ENCODE peak calls at places on chromosome 11, in six cellular contexts. V, H, O, K, I and W are unnamed samples.

GRCh38 chr11:70410276-70410675 is 11.9 kb downstream of the CTTN start:
- DNase-seq in I (no peak), V (no peak), O (no peak), K (no peak), H (no peak), W (no peak)

GRCh38 chr11:128188346-128189115 is 398.8 kb downstream of the ETS1 start:
- DNase-seq in I (no peak), K (no peak), H (no peak), V (no peak), O (no peak), W (peak; percentile 42)

GRCh38 chr11:44397586-44398178 is 87.7 kb upstream of the ALX4 start:
- DNase-seq in I (no peak), H (no peak), V (no peak), O (no peak), K (no peak), W (no peak)

GRCh38 chr11:74443071-74443864 is 24.1 kb downstream of the KCNE3 start:
- DNase-seq in O (no peak), I (peak; percentile 70), H (peak; percentile 73), V (no peak), K (no peak), W (no peak)

GRCh38 chr11:73372371-73372993 is 3.7 kb upstream of the RELT start:
- DNase-seq in H (no peak), I (no peak), V (no peak), K (no peak), O (no peak), W (peak; percentile 39)

GRCh38 chr11:67486481-67487195 is 3.8 kb downstream of the AIP start:
- DNase-seq in H (no peak), O (no peak), V (no peak), I (no peak), K (no peak), W (no peak)

GRCh38 chr11:114040706-114041211 is 18.8 kb upstream of the ZBTB16 start:
- DNase-seq in K (no peak), H (no peak), V (peak; percentile 73), O (peak; percentile 13), I (no peak), W (peak; percentile 51)

GRCh38 chr11:88421530-88421929 is 84.0 kb upstream of the CTSC start:
- DNase-seq in I (no peak), K (no peak), V (no peak), O (peak; percentile 5), H (no peak), W (peak; percentile 29)

GRCh38 chr11:26916805-26917204 is 77.1 kb upstream of the FIBIN start:
- DNase-seq in V (no peak), I (no peak), K (no peak), O (no peak), H (no peak), W (no peak)

GRCh38 chr11:112004389-112004788 is 20.8 kb upstream of the DLAT start:
- DNase-seq in H (no peak), V (no peak), K (no peak), I (no peak), O (no peak), W (peak; percentile 11)

GRCh38 chr11:83292709-83293435 is 6.7 kb upstream of the CCDC90B start:
- DNase-seq in K (no peak), H (no peak), I (no peak), V (no peak), O (peak; percentile 40), W (peak; percentile 85)
- TF ChIP-seq CTCF in K (peak; percentile 63), H (peak; percentile 58), I (peak; percentile 75), V (peak; percentile 55), O (peak; percentile 80), W (peak; percentile 91)

GRCh38 chr11:76807206-76807875 is 24.2 kb downstream of the TSKU start:
- DNase-seq in K (peak; percentile 25), O (no peak), H (peak; percentile 66), V (peak; percentile 93), I (peak; percentile 74), W (peak; percentile 77)
- H3K4me3 ChIP-seq in K (no peak overlapping the region), O (no peak overlapping the region), H (no peak overlapping the region), V (peak overlapping the region; percentile 12), I (no peak overlapping the region), W (peak overlapping the region; percentile 17)

GRCh38 chr11:94760296-94760695 is 7.9 kb upstream of the AMOTL1 start:
- DNase-seq in I (no peak), H (no peak), V (no peak), O (no peak), K (no peak), W (no peak)

GRCh38 chr11:94762995-94763394 is 5.2 kb upstream of the AMOTL1 start:
- DNase-seq in O (no peak), K (no peak), I (no peak), V (no peak), H (no peak), W (no peak)

GRCh38 chr11:94758671-94759070 is 9.5 kb upstream of the AMOTL1 start:
- DNase-seq in V (no peak), K (no peak), H (no peak), I (no peak), O (no peak), W (no peak)

GRCh38 chr11:94759522-94759921 is 8.6 kb upstream of the AMOTL1 start:
- DNase-seq in V (no peak), I (no peak), H (no peak), K (no peak), O (no peak), W (peak; percentile 22)

DNA sequence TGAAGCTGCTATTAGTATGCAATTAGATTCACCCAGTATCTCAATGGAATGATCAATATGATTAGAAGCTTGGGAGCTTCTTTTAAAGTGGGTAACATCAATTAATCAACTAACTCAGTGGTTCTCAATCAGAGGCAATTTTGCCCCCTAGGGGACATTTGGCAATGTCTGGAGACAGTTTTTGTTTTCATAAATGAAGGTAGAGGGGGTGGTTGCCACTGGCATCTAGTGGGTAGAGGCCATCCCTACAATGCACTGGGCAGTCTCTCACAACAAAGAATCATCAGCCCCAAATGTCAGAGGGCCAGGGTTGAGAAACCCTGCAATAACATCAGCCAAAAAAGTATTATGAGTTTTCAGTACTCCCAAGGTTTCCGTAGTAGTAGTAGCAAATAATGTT is 5.9 kb upstream of the AMOTL1 start:
- DNase-seq in K (no peak), I (no peak), V (no peak), H (no peak), O (no peak), W (peak; percentile 66)
- TF ChIP-seq CTCF in K (peak; percentile 24), I (peak; percentile 8), V (peak; percentile 40), H (no peak), O (peak; percentile 57), W (peak; percentile 43)

GRCh38 chr11:118569670-118570069 is 2.5 kb upstream of the ARCN1 start:
- DNase-seq in K (no peak), V (no peak), O (no peak), H (no peak), I (no peak), W (no peak)

GRCh38 chr11:118560806-118561205 is 4.9 kb downstream of the IFT46 start:
- DNase-seq in H (no peak), K (no peak), V (no peak), I (no peak), O (no peak), W (no peak)

GRCh38 chr11:118570787-118571186 is 1.4 kb upstream of the ARCN1 start:
- DNase-seq in O (no peak), V (no peak), I (no peak), H (no peak), K (no peak), W (no peak)

GRCh38 chr11:118565062-118565461 is 669 bp downstream of the IFT46 start:
- DNase-seq in V (peak; percentile 55), I (peak; percentile 66), K (no peak), H (no peak), O (no peak), W (peak; percentile 39)
- H3K4me3 ChIP-seq in V (peak overlapping the region; percentile 94), I (peak overlapping the region; percentile 54), K (no peak overlapping the region), H (no peak overlapping the region), O (peak overlapping the region; percentile 64), W (peak overlapping the region; percentile 98)

GRCh38 chr11:66343176-66343575 is 1.7 kb downstream of the BRMS1 start:
- DNase-seq in I (no peak), O (no peak), H (no peak), V (peak; percentile 5), K (no peak), W (no peak)

GRCh38 chr11:66346476-66347424 is 679 bp downstream of the B4GAT1 start:
- DNase-seq in V (peak; percentile 61), H (no peak), K (no peak), O (no peak), I (no peak), W (no peak)

GRCh38 chr11:66347425-66348276 is at the start of gene B4GAT1:
- DNase-seq in V (peak; percentile 90), H (peak; percentile 82), I (peak; percentile 94), O (peak; percentile 84), K (peak; percentile 59), W (peak; percentile 94)

GRCh38 chr11:66345316-66345649 is 379 bp upstream of the BRMS1 start:
- DNase-seq in V (no peak), K (no peak), I (no peak), H (no peak), O (no peak), W (no peak)

DNA sequence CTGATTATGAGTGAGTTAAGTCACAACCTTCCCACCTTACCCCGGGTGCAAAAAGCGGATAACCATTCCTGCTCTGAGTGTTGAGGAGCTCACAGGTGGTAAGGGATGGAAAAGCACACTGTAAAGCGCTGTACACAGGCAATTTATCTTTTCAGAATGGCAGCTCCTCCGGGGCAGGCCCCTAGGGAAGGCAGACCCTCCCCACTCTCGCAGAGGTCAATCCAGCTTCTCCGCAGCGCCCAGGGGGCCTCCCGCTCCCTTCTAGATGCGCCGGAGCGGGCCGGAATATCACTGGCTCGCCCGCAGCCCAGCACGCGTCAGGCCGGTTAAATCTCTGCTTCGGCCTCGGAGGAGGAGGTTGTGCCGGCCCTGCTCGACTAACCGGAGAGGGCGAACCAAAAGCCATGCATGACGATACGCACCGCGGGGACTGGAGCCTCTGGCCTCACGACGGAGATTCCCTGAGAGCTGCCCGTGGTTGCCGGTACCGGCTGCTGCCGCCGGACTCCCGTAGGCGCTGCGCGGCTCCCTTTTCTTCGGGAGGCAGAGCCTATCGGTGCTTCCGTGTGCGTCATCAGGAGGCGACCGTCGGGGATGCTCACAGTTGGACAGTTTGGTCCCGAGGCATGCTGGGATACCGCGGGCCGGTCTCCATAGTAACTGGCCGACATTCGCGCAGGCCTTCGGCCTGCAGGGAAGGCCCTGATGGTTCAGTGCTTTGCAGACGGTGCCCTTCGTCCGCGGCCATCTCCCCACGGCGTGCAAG is at the start of gene BRMS1:
- DNase-seq in K (peak; percentile 89), H (peak; percentile 97), O (peak; percentile 81), I (peak; percentile 96), V (peak; percentile 99), W (peak; percentile 97)
- TF ChIP-seq CTCF in K (no peak), H (no peak), O (peak; percentile 14), I (no peak), V (peak; percentile 28), W (no peak)

DNA sequence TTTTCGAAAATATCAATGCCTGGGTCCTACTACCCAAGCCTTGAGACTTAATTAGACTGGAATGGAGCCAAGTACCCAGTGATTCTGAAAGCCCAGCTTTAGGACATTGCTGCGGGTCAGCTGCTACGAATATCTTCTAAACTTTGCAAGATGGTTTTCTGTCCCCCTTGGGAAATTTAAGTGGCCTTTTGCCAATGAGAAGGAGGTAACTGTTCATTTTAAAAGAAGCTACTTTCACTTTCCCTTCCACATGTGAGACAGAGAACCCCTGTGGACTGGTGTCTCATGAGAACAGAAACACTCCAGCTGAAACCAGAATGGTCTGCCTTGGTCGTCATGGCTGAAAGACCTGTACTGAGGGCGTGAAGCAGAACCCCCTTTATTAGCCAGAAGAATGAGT is 74.9 kb downstream of the SC5D start:
- DNase-seq in O (no peak), K (no peak), V (no peak), I (no peak), H (no peak), W (no peak)
- H3K4me3 ChIP-seq in O (no peak overlapping the region), K (peak overlapping the region; percentile 36), V (no peak overlapping the region), I (no peak overlapping the region), H (no peak overlapping the region), W (no peak overlapping the region)